ENCODE peak calls at places on chromosomes 3 and 15, in six cellular contexts. E is type B pancreatic cell; M is activated T-cell treated with anti-CD3 and anti-CD28 coated beads for 48 hours; C is H7; Q is effector memory CD8-positive, alpha-beta T cell; B is retinal pigment epithelial cell. Z is an unnamed sample.

GRCh38 chr3:148233403-148233802 is 464.3 kb upstream of the AGTR1 start:
- DNase-seq in Q (no peak), B (no peak), M (no peak), E (no peak), C (no peak), Z (no peak)

GRCh38 chr3:197454014-197454413 is 101.8 kb downstream of the BDH1 start:
- DNase-seq in C (no peak), E (no peak), B (no peak), Q (peak), M (no peak), Z (no peak)

GRCh38 chr3:12175137-12175593 is 16.5 kb upstream of the TIMP4 start:
- DNase-seq in E (no peak), B (no peak), M (no peak), C (no peak), Q (no peak), Z (no peak)

GRCh38 chr15:33126559-33127290 is 67.8 kb downstream of the FMN1 start:
- DNase-seq in C (no peak), M (peak), Q (peak), B (peak), E (peak), Z (peak)

GRCh38 chr15:96851613-96852012 is 521.1 kb downstream of the NR2F2 start:
- DNase-seq in B (no peak), Q (no peak), C (no peak), E (no peak), M (no peak), Z (no peak)

GRCh38 chr3:65597225-65597951 is 441.3 kb downstream of the MAGI1 start:
- DNase-seq in C (peak), Q (no peak), E (peak), B (no peak), M (no peak), Z (no peak)

GRCh38 chr3:11155341-11156025 is 1.2 kb downstream of the HRH1 start:
- DNase-seq in B (peak), C (peak), E (no peak), Q (no peak), M (no peak), Z (peak)

GRCh38 chr3:61561374-61562041 is at the start of gene PTPRG:
- DNase-seq in C (peak), E (peak), Q (no peak), M (peak), B (peak), Z (no peak)

GRCh38 chr3:39292961-39293360 is 13.1 kb upstream of the CX3CR1 start:
- DNase-seq in E (no peak), C (no peak), B (no peak), M (no peak), Q (no peak), Z (no peak)

GRCh38 chr15:35505816-35506215 is 40.1 kb downstream of the DPH6 start:
- DNase-seq in B (no peak), Q (no peak), E (no peak), M (no peak), C (no peak), Z (no peak)

GRCh38 chr3:135145581-135145980 is 350.5 kb downstream of the EPHB1 start:
- DNase-seq in E (no peak), Q (no peak), B (no peak), C (no peak), M (no peak), Z (no peak)

GRCh38 chr3:134810052-134810435 is 15.0 kb downstream of the EPHB1 start:
- DNase-seq in Q (no peak), C (peak), E (no peak), M (no peak), B (no peak), Z (no peak)

GRCh38 chr3:44277925-44278324 is 36.2 kb downstream of the TOPAZ1 start:
- DNase-seq in C (no peak), Q (no peak), E (no peak), B (no peak), M (no peak), Z (no peak)

GRCh38 chr15:90837052-90837621 is 31.3 kb upstream of the FURIN start:
- DNase-seq in M (peak), C (peak), B (no peak), Q (no peak), E (no peak), Z (no peak)

GRCh38 chr15:91308209-91308608 is 208.2 kb downstream of the SV2B start:
- DNase-seq in Q (no peak), E (no peak), C (no peak), B (no peak), M (no peak), Z (no peak)

GRCh38 chr3:87309601-87310000 is 33.2 kb upstream of the POU1F1 start:
- DNase-seq in Q (no peak), C (no peak), M (no peak), B (no peak), E (no peak), Z (no peak)

GRCh38 chr3:2872884-2873283 is 237.3 kb downstream of the IL5RA start:
- DNase-seq in M (no peak), Q (no peak), C (no peak), E (no peak), B (no peak), Z (no peak)

GRCh38 chr15:99315636-99316035 is 64.4 kb downstream of the LRRC28 start:
- DNase-seq in B (no peak), Q (no peak), C (no peak), M (no peak), E (no peak), Z (no peak)

GRCh38 chr15:88799341-88799740 is 3.9 kb upstream of the ACAN start:
- DNase-seq in E (no peak), B (no peak), Q (no peak), C (no peak), M (no peak), Z (no peak)

GRCh38 chr3:61944736-61945135 is 383.4 kb downstream of the PTPRG start:
- DNase-seq in E (no peak), Q (no peak), M (no peak), B (no peak), C (peak), Z (no peak)

GRCh38 chr15:26661727-26662126 is 111.1 kb downstream of the GABRB3 start:
- DNase-seq in E (no peak), M (no peak), B (peak), C (no peak), Q (no peak), Z (no peak)

GRCh38 chr15:69719527-69719926 is 266.9 kb downstream of the RPLP1 start:
- DNase-seq in E (no peak), B (no peak), C (no peak), M (peak), Q (peak), Z (peak)

GRCh38 chr3:185120126-185120525 is 32.7 kb downstream of the C3orf70 start:
- DNase-seq in E (no peak), B (no peak), M (no peak), Q (no peak), C (no peak), Z (no peak)

GRCh38 chr3:16663852-16664712 is 58.9 kb upstream of the DAZL start:
- DNase-seq in C (peak), B (no peak), M (no peak), E (no peak), Q (no peak), Z (no peak)

GRCh38 chr15:34609658-34610057 is 26.2 kb upstream of the GOLGA8B start:
- DNase-seq in Q (no peak), M (no peak), B (no peak), E (no peak), C (no peak), Z (no peak)

GRCh38 chr15:33242165-33242564 is 47.7 kb upstream of the FMN1 start:
- DNase-seq in Q (no peak), C (peak), M (peak), E (no peak), B (peak), Z (no peak)

GRCh38 chr15:71687902-71688508 is 122.3 kb upstream of the NR2E3 start:
- DNase-seq in B (peak), M (no peak), Q (no peak), C (no peak), E (no peak), Z (no peak)

GRCh38 chr3:124800511-124801374 is 70.5 kb downstream of the UMPS start:
- DNase-seq in M (no peak), C (no peak), E (no peak), B (no peak), Q (no peak), Z (no peak)